ENCODE peak calls at places on chromosomes 4 and X, in nine cellular contexts. I is CD4-positive, alpha-beta T cell; U is GM10248; P is NCI-H1436; Q is AG10803; E is psoas muscle; A is left colon; G is stimulated activated CD4-positive, alpha-beta T cell treated with anti-CD3 and anti-CD28 coated beads, Interleukin-4, amount 100 ng/mL, for 24 hours; L is NCI-H345. C is an unnamed sample.

GRCh38 chrX:23493941-23494374 is 159.3 kb downstream of the PTCHD1 start:
- DNase-seq in I (no peak), U (no peak), P (no peak), Q (no peak), E (no peak), A (no peak), G (no peak), L (no peak), C (no peak)

GRCh38 chr4:105283501-105283900 is 136.8 kb downstream of the TET2 start:
- DNase-seq in I (no peak), U (no peak), P (no peak), Q (peak; percentile 4), E (no peak), A (no peak), G (no peak), L (no peak), C (no peak)

GRCh38 chrX:71256051-71256450 is 2.1 kb upstream of the ZMYM3 start:
- DNase-seq in I (no peak), U (no peak), P (no peak), Q (no peak), E (no peak), A (no peak), G (no peak), L (no peak), C (no peak)

GRCh38 chr4:121977251-121978168 is 25.6 kb upstream of the TRPC3 start:
- DNase-seq in I (no peak), U (peak; percentile 39), P (no peak), Q (no peak), E (no peak), A (no peak), G (no peak), L (no peak), C (no peak)

GRCh38 chrX:110142096-110142495 is 139.2 kb downstream of the TMEM164 start:
- DNase-seq in I (no peak), U (no peak), P (no peak), Q (no peak), E (no peak), A (no peak), G (no peak), L (no peak), C (no peak)

GRCh38 chr4:52751349-52751911 is at the start of gene ERVMER34-1:
- DNase-seq in I (no peak), U (no peak), P (no peak), Q (peak; percentile 14), E (peak; percentile 52), A (peak; percentile 63), G (no peak), L (no peak), C (no peak)

GRCh38 chr4:10273030-10273429 is 156.4 kb upstream of the WDR1 start:
- DNase-seq in I (no peak), U (no peak), P (no peak), Q (peak; percentile 78), E (no peak), A (no peak), G (no peak), L (no peak), C (no peak)

GRCh38 chr4:6916587-6917444 is 7.2 kb downstream of the TBC1D14 start:
- DNase-seq in I (no peak), U (no peak), P (no peak), Q (peak; percentile 31), E (peak; percentile 70), A (peak; percentile 92), G (peak; percentile 66), L (no peak), C (peak; percentile 44)

GRCh38 chr4:74218201-74218600 is 60.3 kb downstream of the MTHFD2L start:
- DNase-seq in I (no peak), U (no peak), P (no peak), Q (peak; percentile 12), E (no peak), A (no peak), G (no peak), L (no peak), C (no peak)

GRCh38 chr4:95283320-95283719 is 265.5 kb downstream of the UNC5C start:
- DNase-seq in I (no peak), U (no peak), P (no peak), Q (no peak), E (no peak), A (no peak), G (no peak), L (no peak), C (no peak)

GRCh38 chrX:42803320-42803719 is 25.4 kb upstream of the PPP1R2C start:
- DNase-seq in I (no peak), U (no peak), P (no peak), Q (peak; percentile 72), E (no peak), A (no peak), G (no peak), L (no peak), C (no peak)

GRCh38 chr4:53929955-53930798 is 134.2 kb downstream of the CHIC2 start:
- DNase-seq in I (peak; percentile 31), U (peak; percentile 55), P (peak; percentile 49), Q (peak; percentile 90), E (peak; percentile 66), A (peak; percentile 63), G (peak; percentile 66), L (peak; percentile 51), C (peak; percentile 44)

GRCh38 chrX:38891641-38892413 is 90.6 kb downstream of the MID1IP1 start:
- DNase-seq in I (no peak), U (peak; percentile 35), P (no peak), Q (peak; percentile 15), E (no peak), A (no peak), G (no peak), L (no peak), C (no peak)

GRCh38 chrX:1516596-1517104 is 20.3 kb downstream of the P2RY8 start:
- DNase-seq in I (no peak), U (no peak), P (no peak), Q (no peak), E (no peak), A (no peak), G (no peak), L (no peak), C (no peak)

GRCh38 chrX:72620550-72621145 is 48.0 kb upstream of the HDAC8 start:
- DNase-seq in I (no peak), U (no peak), P (no peak), Q (peak; percentile 58), E (peak; percentile 70), A (peak; percentile 34), G (peak; percentile 51), L (no peak), C (no peak)

GRCh38 chr4:48509543-48509942 is 19.5 kb downstream of the ZAR1 start:
- DNase-seq in I (no peak), U (no peak), P (no peak), Q (peak; percentile 40), E (no peak), A (no peak), G (no peak), L (no peak), C (no peak)

GRCh38 chr4:99540287-99540939 is 23.4 kb downstream of the TRMT10A start:
- DNase-seq in I (no peak), U (no peak), P (no peak), Q (no peak), E (no peak), A (no peak), G (no peak), L (no peak), C (no peak)

GRCh38 chrX:140775211-140775610 is 65.7 kb downstream of the LINC00632 start:
- DNase-seq in I (no peak), U (no peak), P (no peak), Q (no peak), E (no peak), A (no peak), G (no peak), L (no peak), C (no peak)